ENCODE peak calls at places on chromosomes 6 and 20, in five cellular contexts. P is MM.1S; R is activated naive CD4-positive, alpha-beta T cell; V is GM23338; Z is endothelial cell. S is an unnamed sample.

GRCh38 chr6:44983467-44984365 is 344.4 kb upstream of the RUNX2 start:
- DNase-seq in V (no peak), Z (no peak), R (no peak), P (no peak), S (no peak)

GRCh38 chr6:8139451-8139850 is 37.1 kb upstream of the EEF1E1 start:
- DNase-seq in R (no peak), P (no peak), Z (no peak), V (no peak), S (no peak)

GRCh38 chr6:105318660-105319059 is 84.2 kb downstream of the PREP start:
- DNase-seq in P (no peak), V (no peak), R (no peak), Z (no peak), S (no peak)

GRCh38 chr6:70956451-70957283 is at the start of gene B3GAT2:
- DNase-seq in P (no peak), R (no peak), V (peak), Z (peak), S (no peak)

GRCh38 chr6:1604991-1605821 is 4.5 kb upstream of the FOXC1 start:
- DNase-seq in Z (peak), R (no peak), P (no peak), V (peak), S (no peak)

GRCh38 chr6:162181741-162182401 is 545.7 kb downstream of the PRKN start:
- DNase-seq in R (no peak), Z (no peak), V (no peak), P (no peak), S (no peak)

GRCh38 chr20:47792021-47792618 is 6.8 kb upstream of the SULF2 start:
- DNase-seq in V (no peak), R (no peak), P (no peak), Z (no peak), S (peak)

GRCh38 chr6:1611572-1612385 is 2.1 kb downstream of the FOXC1 start:
- DNase-seq in P (no peak), R (no peak), V (peak), Z (peak), S (no peak)

GRCh38 chr20:37262516-37262915 is 902 bp upstream of the GHRH start:
- DNase-seq in V (no peak), P (no peak), Z (no peak), R (no peak), S (no peak)

GRCh38 chr20:23654722-23655121 is 17.0 kb upstream of the CST3 start:
- DNase-seq in P (no peak), V (no peak), Z (no peak), R (no peak), S (no peak)

GRCh38 chr6:21653902-21654301 is 60.4 kb downstream of the SOX4 start:
- DNase-seq in V (peak), P (no peak), R (no peak), Z (no peak), S (no peak)

GRCh38 chr6:47780510-47781356 is 1.1 kb upstream of the OPN5 start:
- DNase-seq in Z (peak), V (peak), P (peak), R (no peak), S (no peak)

GRCh38 chr6:96391776-96392175 is 129.8 kb upstream of the UFL1 start:
- DNase-seq in V (peak), P (peak), Z (peak), R (no peak), S (no peak)

GRCh38 chr6:112802154-112802553 is 455.0 kb downstream of the RFPL4B start:
- DNase-seq in V (no peak), R (no peak), P (no peak), Z (no peak), S (no peak)

GRCh38 chr20:1327241-1327653 is 1.7 kb downstream of the SDCBP2 start:
- DNase-seq in R (no peak), P (no peak), Z (no peak), V (no peak), S (no peak)

GRCh38 chr20:3744806-3745685 is 12.6 kb downstream of the HSPA12B start:
- DNase-seq in R (peak), P (peak), Z (peak), V (peak), S (no peak)

GRCh38 chr6:4693158-4693557 is 83.0 kb upstream of the CDYL start:
- DNase-seq in Z (no peak), R (no peak), P (no peak), V (no peak), S (no peak)

GRCh38 chr6:139926711-139927110 is 552.3 kb upstream of the CITED2 start:
- DNase-seq in R (no peak), P (no peak), V (no peak), Z (no peak), S (no peak)

GRCh38 chr20:62296724-62297448 is 5.9 kb upstream of the ADRM1 start:
- DNase-seq in V (no peak), R (no peak), P (no peak), Z (no peak), S (no peak)

GRCh38 chr6:62466607-62467006 is 180.6 kb upstream of the KHDRBS2 start:
- DNase-seq in P (no peak), R (no peak), V (no peak), Z (no peak), S (no peak)

GRCh38 chr20:21395666-21396044 is 1.7 kb downstream of the NKX2-4 start:
- DNase-seq in R (peak), P (no peak), V (peak), Z (no peak), S (no peak)

GRCh38 chr6:51704932-51705540 is 382.4 kb downstream of the PKHD1 start:
- DNase-seq in V (no peak), R (no peak), P (no peak), Z (no peak), S (no peak)

GRCh38 chr6:30725713-30726505 is 5.8 kb downstream of the TUBB start:
- DNase-seq in R (no peak), P (no peak), V (peak), Z (no peak), S (no peak)

GRCh38 chr6:170459451-170459850 is 93.7 kb downstream of the PSMB1 start:
- DNase-seq in R (no peak), V (no peak), P (peak), Z (no peak), S (no peak)

GRCh38 chr6:133995296-133995695 is 42.3 kb downstream of the TBPL1 start:
- DNase-seq in P (no peak), R (no peak), Z (no peak), V (no peak), S (no peak)

GRCh38 chr6:144216668-144217218 is 66.4 kb downstream of the STX11 start:
- DNase-seq in Z (no peak), V (peak), P (no peak), R (peak), S (no peak)

GRCh38 chr20:46694484-46694883 is 5.2 kb upstream of the TP53RK start:
- DNase-seq in R (no peak), V (no peak), Z (no peak), P (peak), S (no peak)

GRCh38 chr20:17452441-17452840 is 78.7 kb downstream of the BFSP1 start:
- DNase-seq in R (no peak), Z (no peak), P (no peak), V (no peak), S (no peak)

GRCh38 chr6:137801352-137802088 is 65.5 kb upstream of the TNFAIP3 start:
- DNase-seq in V (no peak), Z (no peak), R (no peak), P (no peak), S (no peak)

GRCh38 chr6:170205126-170205525 is 85.8 kb downstream of the DLL1 start:
- DNase-seq in R (no peak), Z (no peak), P (no peak), V (no peak), S (no peak)

GRCh38 chr6:291697-292505 is at the start of gene DUSP22:
- DNase-seq in P (peak), V (peak), Z (peak), R (no peak), S (no peak)

GRCh38 chr20:9837634-9838033 is 1.2 kb downstream of the PAK5 start:
- DNase-seq in P (no peak), V (no peak), R (no peak), Z (no peak), S (no peak)

GRCh38 chr6:107800564-107801164 is 23.4 kb downstream of the SCML4 start:
- DNase-seq in V (peak), Z (no peak), R (no peak), P (no peak), S (no peak)

GRCh38 chr6:24752917-24753486 is 21.7 kb upstream of the GMNN start:
- DNase-seq in P (no peak), R (no peak), V (no peak), Z (no peak), S (no peak)

GRCh38 chr6:37691904-37692806 is 5.5 kb downstream of the MDGA1 start:
- DNase-seq in R (peak), V (peak), P (peak), Z (peak), S (peak)

GRCh38 chr6:34656378-34657036 is 40.1 kb downstream of the ILRUN start:
- DNase-seq in V (no peak), R (no peak), P (peak), Z (no peak), S (no peak)

GRCh38 chr20:17634666-17635319 is 47.2 kb downstream of the RRBP1 start:
- DNase-seq in V (no peak), P (no peak), Z (no peak), R (no peak), S (no peak)

GRCh38 chr6:135128268-135128914 is 52.7 kb upstream of the MYB start:
- DNase-seq in V (no peak), P (no peak), Z (no peak), R (peak), S (no peak)

GRCh38 chr20:32192698-32193097 is 14.8 kb downstream of the PLAGL2 start:
- DNase-seq in P (no peak), Z (no peak), V (no peak), R (no peak), S (no peak)

S was measured in GOT3.